ENCODE peak calls at places on chromosomes 2 and 18, in four cellular contexts. One of them, this sample, is unnamed.

GRCh38 chr2:239164281-239164871 is 236.4 kb downstream of the HDAC4 start:
- DNase-seq in left ventricle myocardium inferior: peak; percentile 4
- DNase-seq in effector memory CD4-positive, alpha-beta T cell: no peak
- DNase-seq in lower lobe of right lung: peak; percentile 51
- DNase-seq in this sample: peak; percentile 61

GRCh38 chr2:8268172-8268783 is 413.6 kb upstream of the ID2 start:
- DNase-seq in effector memory CD4-positive, alpha-beta T cell: no peak
- DNase-seq in left ventricle myocardium inferior: peak; percentile 38
- DNase-seq in lower lobe of right lung: no peak
- DNase-seq in this sample: no peak

GRCh38 chr2:161112885-161113284 is 47.3 kb upstream of the TANK start:
- DNase-seq in left ventricle myocardium inferior: no peak
- DNase-seq in effector memory CD4-positive, alpha-beta T cell: no peak
- DNase-seq in lower lobe of right lung: no peak
- DNase-seq in this sample: no peak

GRCh38 chr2:105793230-105793975 is 48.7 kb downstream of the NCK2 start:
- DNase-seq in effector memory CD4-positive, alpha-beta T cell: no peak
- DNase-seq in left ventricle myocardium inferior: no peak
- DNase-seq in lower lobe of right lung: no peak
- DNase-seq in this sample: no peak

GRCh38 chr2:224776795-224777562 is 60.8 kb upstream of the CCDC195 start:
- DNase-seq in effector memory CD4-positive, alpha-beta T cell: no peak
- DNase-seq in lower lobe of right lung: no peak
- DNase-seq in left ventricle myocardium inferior: no peak
- DNase-seq in this sample: no peak

GRCh38 chr2:234363011-234363487 is 133.8 kb downstream of the ARL4C start:
- DNase-seq in left ventricle myocardium inferior: no peak
- DNase-seq in lower lobe of right lung: no peak
- DNase-seq in effector memory CD4-positive, alpha-beta T cell: no peak
- DNase-seq in this sample: no peak

GRCh38 chr2:37322368-37322767 is 2.3 kb downstream of the PRKD3 start:
- DNase-seq in left ventricle myocardium inferior: no peak
- DNase-seq in effector memory CD4-positive, alpha-beta T cell: no peak
- DNase-seq in lower lobe of right lung: no peak
- DNase-seq in this sample: no peak

GRCh38 chr2:179104736-179105135 is 54.8 kb upstream of the CCDC141 start:
- DNase-seq in effector memory CD4-positive, alpha-beta T cell: no peak
- DNase-seq in left ventricle myocardium inferior: no peak
- DNase-seq in lower lobe of right lung: no peak
- DNase-seq in this sample: no peak

GRCh38 chr18:53946561-53946960 is 277.9 kb downstream of the MBD2 start:
- DNase-seq in left ventricle myocardium inferior: no peak
- DNase-seq in lower lobe of right lung: no peak
- DNase-seq in effector memory CD4-positive, alpha-beta T cell: no peak
- DNase-seq in this sample: no peak

GRCh38 chr2:55718165-55719008 is 24.7 kb upstream of the PNPT1 start:
- DNase-seq in lower lobe of right lung: no peak
- DNase-seq in effector memory CD4-positive, alpha-beta T cell: no peak
- DNase-seq in left ventricle myocardium inferior: no peak
- DNase-seq in this sample: peak; percentile 27

GRCh38 chr2:232009639-232010274 is 48.2 kb downstream of the DIS3L2 start:
- DNase-seq in left ventricle myocardium inferior: no peak
- DNase-seq in effector memory CD4-positive, alpha-beta T cell: no peak
- DNase-seq in lower lobe of right lung: no peak
- DNase-seq in this sample: no peak
- H3K9me3 ChIP-seq in left ventricle myocardium inferior: no peaks in the 10 kb centered on the region
- H3K9me3 ChIP-seq in effector memory CD4-positive, alpha-beta T cell: no peaks in the 10 kb centered on the region
- H3K9me3 ChIP-seq in lower lobe of right lung: no peaks in the 10 kb centered on the region
- H3K9me3 ChIP-seq in this sample: no peaks in the 10 kb centered on the region

GRCh38 chr2:26409785-26410184 is 8.1 kb downstream of the DRC1 start:
- DNase-seq in effector memory CD4-positive, alpha-beta T cell: no peak
- DNase-seq in lower lobe of right lung: no peak
- DNase-seq in left ventricle myocardium inferior: no peak
- DNase-seq in this sample: no peak

GRCh38 chr2:26410764-26411243 is 9.1 kb downstream of the DRC1 start:
- DNase-seq in lower lobe of right lung: no peak
- DNase-seq in effector memory CD4-positive, alpha-beta T cell: no peak
- DNase-seq in left ventricle myocardium inferior: no peak
- DNase-seq in this sample: no peak

GRCh38 chr2:26414291-26414690 is 12.6 kb downstream of the DRC1 start:
- DNase-seq in lower lobe of right lung: no peak
- DNase-seq in effector memory CD4-positive, alpha-beta T cell: no peak
- DNase-seq in left ventricle myocardium inferior: no peak
- DNase-seq in this sample: no peak

GRCh38 chr2:26411419-26411818 is 9.7 kb downstream of the DRC1 start:
- DNase-seq in lower lobe of right lung: no peak
- DNase-seq in effector memory CD4-positive, alpha-beta T cell: no peak
- DNase-seq in left ventricle myocardium inferior: no peak
- DNase-seq in this sample: no peak

GRCh38 chr2:26412091-26412673 is 10.5 kb downstream of the DRC1 start:
- DNase-seq in effector memory CD4-positive, alpha-beta T cell: no peak
- DNase-seq in lower lobe of right lung: no peak
- DNase-seq in left ventricle myocardium inferior: no peak
- DNase-seq in this sample: no peak
- H3K4me3 ChIP-seq in effector memory CD4-positive, alpha-beta T cell: peak overlapping the region; percentile 3
- H3K4me3 ChIP-seq in lower lobe of right lung: peak overlapping the region; percentile 26
- H3K4me3 ChIP-seq in left ventricle myocardium inferior: no peak overlapping the region
- H3K4me3 ChIP-seq in this sample: peak overlapping the region; percentile 17

GRCh38 chr18:14921547-14921946 is 173.6 kb downstream of the ANKRD30B start:
- DNase-seq in left ventricle myocardium inferior: no peak
- DNase-seq in effector memory CD4-positive, alpha-beta T cell: no peak
- DNase-seq in lower lobe of right lung: no peak
- DNase-seq in this sample: no peak
- H3K9me3 ChIP-seq in left ventricle myocardium inferior: no peaks in the 10 kb centered on the region
- H3K9me3 ChIP-seq in effector memory CD4-positive, alpha-beta T cell: no peaks in the 10 kb centered on the region
- H3K9me3 ChIP-seq in lower lobe of right lung: no peaks in the 10 kb centered on the region
- H3K9me3 ChIP-seq in this sample: no peaks in the 10 kb centered on the region

GRCh38 chr2:59926706-59927105 is 626.7 kb downstream of the BCL11A start:
- DNase-seq in lower lobe of right lung: no peak
- DNase-seq in left ventricle myocardium inferior: no peak
- DNase-seq in effector memory CD4-positive, alpha-beta T cell: no peak
- DNase-seq in this sample: no peak
- H3K4me3 ChIP-seq in lower lobe of right lung: no peak overlapping the region
- H3K4me3 ChIP-seq in left ventricle myocardium inferior: no peak overlapping the region
- H3K4me3 ChIP-seq in effector memory CD4-positive, alpha-beta T cell: no peak overlapping the region
- H3K4me3 ChIP-seq in this sample: no peak overlapping the region

DNA sequence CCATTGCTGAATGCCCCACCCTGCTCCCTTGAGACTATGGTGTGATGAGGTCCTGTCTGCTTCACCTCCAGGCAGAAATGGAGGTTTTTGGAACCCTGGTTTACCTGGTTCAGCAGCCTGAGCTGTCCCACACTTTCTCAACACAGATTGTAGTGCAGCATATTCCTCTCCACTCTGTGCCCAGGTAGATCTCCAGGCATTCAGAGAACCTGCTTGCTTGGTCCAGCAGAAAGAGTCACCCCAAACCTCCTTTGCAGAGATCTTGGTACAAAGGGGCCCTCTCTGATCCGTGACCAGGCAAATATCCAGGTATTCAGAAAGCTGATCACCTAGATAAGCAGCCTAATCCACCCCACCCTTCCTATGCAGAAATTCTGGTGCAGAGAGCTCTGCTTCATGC is 1288.2 kb upstream of the CRIM1 start:
- DNase-seq in left ventricle myocardium inferior: no peak
- DNase-seq in effector memory CD4-positive, alpha-beta T cell: no peak
- DNase-seq in lower lobe of right lung: no peak
- DNase-seq in this sample: no peak
- H3K9me3 ChIP-seq in left ventricle myocardium inferior: peaks cover 39% of the 10 kb centered on the region
- H3K9me3 ChIP-seq in effector memory CD4-positive, alpha-beta T cell: no peaks in the 10 kb centered on the region
- H3K9me3 ChIP-seq in lower lobe of right lung: peaks cover 3% of the 10 kb centered on the region
- H3K9me3 ChIP-seq in this sample: no peaks in the 10 kb centered on the region

GRCh38 chr2:64914735-64915509 is 74.3 kb upstream of the SLC1A4 start:
- DNase-seq in lower lobe of right lung: no peak
- DNase-seq in left ventricle myocardium inferior: peak; percentile 29
- DNase-seq in effector memory CD4-positive, alpha-beta T cell: no peak
- DNase-seq in this sample: no peak
- H3K4me3 ChIP-seq in lower lobe of right lung: no peak overlapping the region
- H3K4me3 ChIP-seq in left ventricle myocardium inferior: no peak overlapping the region
- H3K4me3 ChIP-seq in effector memory CD4-positive, alpha-beta T cell: no peak overlapping the region
- H3K4me3 ChIP-seq in this sample: no peak overlapping the region

GRCh38 chr2:57185568-57185967 is 861.0 kb upstream of the VRK2 start:
- DNase-seq in left ventricle myocardium inferior: no peak
- DNase-seq in effector memory CD4-positive, alpha-beta T cell: no peak
- DNase-seq in lower lobe of right lung: no peak
- DNase-seq in this sample: no peak
- H3K9me3 ChIP-seq in left ventricle myocardium inferior: no peaks in the 10 kb centered on the region
- H3K9me3 ChIP-seq in effector memory CD4-positive, alpha-beta T cell: no peaks in the 10 kb centered on the region
- H3K9me3 ChIP-seq in lower lobe of right lung: no peaks in the 10 kb centered on the region
- H3K9me3 ChIP-seq in this sample: no peaks in the 10 kb centered on the region

GRCh38 chr2:177165731-177166711 is 46.6 kb upstream of the HNRNPA3 start:
- DNase-seq in effector memory CD4-positive, alpha-beta T cell: no peak
- DNase-seq in left ventricle myocardium inferior: no peak
- DNase-seq in lower lobe of right lung: no peak
- DNase-seq in this sample: peak; percentile 36
- H3K4me3 ChIP-seq in effector memory CD4-positive, alpha-beta T cell: peak overlapping the region; percentile 13
- H3K4me3 ChIP-seq in left ventricle myocardium inferior: peak overlapping the region; percentile 62
- H3K4me3 ChIP-seq in lower lobe of right lung: peak overlapping the region; percentile 55
- H3K4me3 ChIP-seq in this sample: peak overlapping the region; percentile 26

GRCh38 chr2:108947271-108947907 is 41.6 kb downstream of the EDAR start:
- DNase-seq in left ventricle myocardium inferior: no peak
- DNase-seq in effector memory CD4-positive, alpha-beta T cell: no peak
- DNase-seq in lower lobe of right lung: no peak
- DNase-seq in this sample: no peak
- H3K9me3 ChIP-seq in left ventricle myocardium inferior: peaks cover 36% of the 10 kb centered on the region
- H3K9me3 ChIP-seq in effector memory CD4-positive, alpha-beta T cell: peaks cover 5% of the 10 kb centered on the region
- H3K9me3 ChIP-seq in lower lobe of right lung: peaks cover 24% of the 10 kb centered on the region
- H3K9me3 ChIP-seq in this sample: no peaks in the 10 kb centered on the region

This sample was measured in CD4-positive, alpha-beta memory T cell.